ENCODE peak calls at places on chromosomes 12 and 14, in nine cellular contexts. X is K562, A is HCT116, B is A549, Q is SK-N-SH, K is HepG2, F is H1, N is endothelial cell of umbilical vein, S is GM12878. W is an unnamed sample.

GRCh38 chr12:2083008-2083407 is 30.2 kb downstream of the CACNA1C start:
- DNase-seq in X (no peak), A (no peak), B (no peak), Q (no peak), K (no peak), F (no peak), N (no peak), S (no peak), W (no peak)

GRCh38 chr12:50404307-50404706 is 3.6 kb downstream of the LARP4 start:
- DNase-seq in X (no peak), A (no peak), B (no peak), Q (no peak), K (no peak), F (no peak), N (no peak), S (no peak), W (no peak)

GRCh38 chr12:62396750-62397149 is 69.9 kb upstream of the MON2 start:
- DNase-seq in X (no peak), A (no peak), B (no peak), Q (no peak), K (no peak), F (no peak), N (peak), S (no peak), W (no peak)

GRCh38 chr14:71206123-71206522 is 298.9 kb downstream of the PCNX1 start:
- DNase-seq in X (no peak), A (no peak), B (no peak), Q (no peak), K (no peak), F (no peak), N (no peak), S (no peak), W (no peak)

GRCh38 chr12:39102474-39103209 is 197.3 kb upstream of the CPNE8 start:
- DNase-seq in X (no peak), A (no peak), B (no peak), Q (no peak), K (no peak), F (no peak), N (no peak), S (no peak), W (no peak)

GRCh38 chr12:69415471-69416275 is 54.5 kb upstream of the FRS2 start:
- DNase-seq in X (peak), A (peak), B (peak), Q (peak), K (peak), F (peak), N (peak), S (no peak), W (peak)

GRCh38 chr12:111616177-111616623 is 17.1 kb upstream of the ATXN2 start:
- DNase-seq in X (no peak), A (no peak), B (no peak), Q (no peak), K (peak), F (no peak), N (no peak), S (no peak), W (no peak)

GRCh38 chr12:111409403-111410228 is 3.9 kb downstream of the SH2B3 start:
- DNase-seq in X (peak), A (no peak), B (no peak), Q (peak), K (no peak), F (no peak), N (peak), S (no peak), W (peak)

GRCh38 chr12:28550757-28551381 is 360.6 kb downstream of the CCDC91 start:
- DNase-seq in X (no peak), A (peak), B (peak), Q (no peak), K (peak), F (no peak), N (peak), S (no peak), W (no peak)

GRCh38 chr12:10900972-10901371 is 8.4 kb downstream of the TAS2R13 start:
- DNase-seq in X (no peak), A (no peak), B (no peak), Q (no peak), K (no peak), F (no peak), N (no peak), S (no peak), W (no peak)
- TF ChIP-seq MAX in X (no peak), A (no peak), B (no peak), Q (no peak), K (no peak), F (no peak), N (no peak), S (no peak), W (no peak)

GRCh38 chr12:125038976-125039625 is 26.1 kb upstream of the AACS start:
- DNase-seq in X (no peak), A (no peak), B (no peak), Q (no peak), K (no peak), F (no peak), N (no peak), S (no peak), W (no peak)
- TF ChIP-seq CTCF in X (no peak), A (no peak), B (no peak), Q (no peak), K (no peak), F (no peak), N (no peak), S (no peak), W (peak)

DNA sequence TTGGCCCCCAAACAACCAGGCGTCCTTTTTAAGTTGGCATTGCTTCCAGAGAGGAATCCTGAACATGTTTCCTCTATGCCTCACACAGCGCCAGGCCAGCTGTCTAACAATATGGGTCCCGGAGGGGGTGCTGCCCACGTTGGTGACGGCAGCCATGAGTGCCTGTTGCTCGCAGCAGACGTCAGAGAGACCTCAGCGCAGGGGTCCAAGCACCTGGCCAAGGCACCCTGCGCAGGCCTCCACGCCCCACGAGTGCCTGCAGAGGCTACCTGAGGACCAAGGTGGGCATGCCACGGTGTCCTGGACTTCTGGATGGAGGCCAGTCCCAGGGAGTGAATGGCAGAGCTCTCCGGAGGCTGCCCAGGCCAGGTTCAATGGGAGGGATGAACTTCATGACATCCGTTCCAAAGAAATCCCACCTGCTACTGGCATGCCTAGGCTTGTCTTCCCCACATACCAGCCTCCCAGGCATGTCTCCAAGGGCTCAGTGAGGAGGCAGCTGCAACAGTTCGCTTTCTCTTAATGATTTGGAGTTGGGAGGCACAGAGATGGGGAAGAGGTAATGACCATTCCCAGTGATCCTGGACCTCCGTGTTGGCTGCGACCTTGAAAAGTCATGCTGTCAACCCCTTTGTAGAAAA is 11.6 kb upstream of the FOXN3 start:
- DNase-seq in X (no peak), A (no peak), B (no peak), Q (no peak), K (no peak), F (no peak), N (no peak), S (no peak), W (no peak)
- H3K4me3 ChIP-seq in X (no peak), A (no peak), B (no peak), Q (no peak), K (no peak), F (no peak), N (no peak), S (no peak), W (no peak)

DNA sequence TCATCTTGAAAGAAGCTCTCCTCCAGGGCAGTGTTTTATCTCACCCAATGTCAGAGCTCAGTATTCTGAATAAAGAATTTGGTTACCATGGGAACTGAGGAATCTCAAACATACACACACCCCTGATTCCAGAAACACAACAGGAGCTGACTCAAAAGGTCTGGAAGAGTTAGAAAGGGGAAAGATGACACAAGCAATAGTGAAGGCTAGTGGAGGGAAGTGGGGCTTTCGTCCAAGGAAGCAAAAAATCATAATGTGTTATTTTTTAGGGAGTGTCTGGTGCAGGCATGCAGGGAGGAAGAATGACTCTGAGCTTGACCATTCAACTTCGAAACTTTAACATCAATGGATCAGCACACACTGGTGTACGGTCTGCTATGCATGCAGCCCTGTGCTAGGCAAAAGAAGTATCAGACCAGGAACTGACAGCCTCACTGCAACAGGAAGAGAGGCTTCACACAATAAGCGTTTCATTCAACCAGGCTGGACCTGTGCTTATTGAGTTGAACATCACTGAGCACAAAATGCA is 20.3 kb downstream of the HEBP1 start:
- DNase-seq in X (no peak), A (no peak), B (peak), Q (no peak), K (no peak), F (no peak), N (peak), S (no peak), W (no peak)
- TF ChIP-seq MAX in X (no peak), A (no peak), B (peak), Q (peak), K (no peak), F (no peak), N (no peak), S (no peak), W (no peak)

GRCh38 chr12:113955109-113955970 is 10.8 kb downstream of the RBM19 start:
- DNase-seq in X (peak), A (peak), B (peak), Q (peak), K (peak), F (no peak), N (peak), S (no peak), W (peak)
- TF ChIP-seq CTCF in X (peak), A (peak), B (peak), Q (peak), K (peak), F (peak), N (peak), S (peak), W (peak)

GRCh38 chr12:80162177-80162576 is 62.8 kb downstream of the OTOGL start:
- DNase-seq in X (no peak), A (no peak), B (no peak), Q (no peak), K (no peak), F (no peak), N (no peak), S (no peak), W (no peak)

GRCh38 chr12:80156306-80156705 is 57.0 kb downstream of the OTOGL start:
- DNase-seq in X (no peak), A (no peak), B (no peak), Q (no peak), K (no peak), F (no peak), N (no peak), S (no peak), W (no peak)

GRCh38 chr12:80161612-80162011 is 62.3 kb downstream of the OTOGL start:
- DNase-seq in X (no peak), A (no peak), B (no peak), Q (no peak), K (no peak), F (no peak), N (no peak), S (no peak), W (no peak)

GRCh38 chr12:80154261-80154660 is 54.9 kb downstream of the OTOGL start:
- DNase-seq in X (no peak), A (no peak), B (no peak), Q (no peak), K (no peak), F (no peak), N (no peak), S (no peak), W (no peak)

GRCh38 chr12:80157640-80158039 is 58.3 kb downstream of the OTOGL start:
- DNase-seq in X (no peak), A (no peak), B (no peak), Q (no peak), K (no peak), F (no peak), N (no peak), S (no peak), W (no peak)
- H3K4me3 ChIP-seq in X (no peak), A (no peak), B (no peak), Q (no peak), K (no peak), F (no peak), N (no peak), S (no peak), W (no peak)

DNA sequence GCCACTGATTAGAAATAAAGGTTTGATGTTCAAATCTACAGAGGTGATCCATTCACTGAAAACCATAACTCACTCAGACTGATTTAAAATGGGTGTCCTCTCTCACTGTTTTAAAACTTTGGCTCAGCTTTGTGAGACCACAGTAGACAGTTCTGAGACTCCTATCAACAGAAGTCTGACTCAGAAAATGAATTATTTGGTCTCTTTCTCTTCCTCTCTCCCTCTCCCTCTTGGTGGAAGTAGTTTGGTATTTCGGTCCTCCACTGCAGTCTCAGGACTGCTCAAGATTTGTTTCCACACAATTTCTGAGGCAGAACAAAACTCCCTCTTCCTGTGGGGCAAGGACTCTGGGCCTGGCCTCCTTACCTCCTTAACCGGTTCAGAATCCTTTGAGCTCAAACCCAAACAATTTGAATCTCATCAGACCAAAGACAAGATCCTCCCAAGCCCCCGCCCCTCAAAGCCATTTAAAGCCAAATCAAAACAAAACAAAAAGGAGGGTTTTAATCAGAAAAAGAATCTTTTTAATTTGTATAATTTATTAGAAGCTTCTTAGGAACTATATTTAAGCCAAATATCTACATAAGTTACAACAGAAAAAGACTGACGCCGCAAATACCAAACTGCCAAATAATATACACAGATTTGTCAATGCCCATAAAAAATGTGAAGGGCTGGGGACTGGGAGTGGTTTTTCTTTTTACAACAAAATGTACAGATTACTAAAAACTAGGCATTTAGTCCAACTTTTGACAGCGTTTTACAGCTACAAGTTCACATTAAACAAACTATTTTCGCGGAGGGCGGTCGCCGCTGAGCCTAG is 3.9 kb downstream of the NKX2-1 start:
- DNase-seq in X (no peak), A (no peak), B (no peak), Q (peak), K (no peak), F (no peak), N (no peak), S (no peak), W (no peak)
- TF ChIP-seq MAX in X (no peak), A (no peak), B (no peak), Q (no peak), K (no peak), F (no peak), N (no peak), S (no peak), W (no peak)

GRCh38 chr14:26394114-26394855 is 203.5 kb downstream of the NOVA1 start:
- DNase-seq in X (no peak), A (no peak), B (peak), Q (peak), K (no peak), F (no peak), N (peak), S (no peak), W (no peak)
- TF ChIP-seq CTCF in X (no peak), A (no peak), B (peak), Q (peak), K (no peak), F (no peak), N (peak), S (no peak), W (peak)

GRCh38 chr12:88946377-88946997 is 366.2 kb upstream of the KITLG start:
- DNase-seq in X (no peak), A (peak), B (no peak), Q (no peak), K (no peak), F (no peak), N (peak), S (no peak), W (peak)
- H3K4me3 ChIP-seq in X (no peak), A (no peak), B (no peak), Q (no peak), K (no peak), F (no peak), N (no peak), S (no peak), W (no peak)